ENCODE peak calls at places on chromosomes 7 and 10, in nine cellular contexts. One of them, this sample, is unnamed.

GRCh38 chr7:47653550-47654351 is 71.8 kb upstream of the TNS3 start:
- DNase-seq in cardiac muscle cell: no peak
- DNase-seq in left ventricle myocardium inferior: no peak
- DNase-seq in GM06990: no peak
- DNase-seq in heart right ventricle: no peak
- DNase-seq in naive thymus-derived CD4-positive, alpha-beta T cell: no peak
- DNase-seq in IMR-90: peak; percentile 81
- DNase-seq in tibial nerve: no peak
- DNase-seq in transverse colon: no peak
- DNase-seq in this sample: no peak

GRCh38 chr7:47772492-47772891 is 175.8 kb downstream of the PKD1L1 start:
- DNase-seq in cardiac muscle cell: no peak
- DNase-seq in left ventricle myocardium inferior: no peak
- DNase-seq in GM06990: no peak
- DNase-seq in heart right ventricle: no peak
- DNase-seq in naive thymus-derived CD4-positive, alpha-beta T cell: no peak
- DNase-seq in IMR-90: no peak
- DNase-seq in tibial nerve: no peak
- DNase-seq in transverse colon: no peak
- DNase-seq in this sample: no peak

GRCh38 chr10:131812736-131813604 is 87.8 kb upstream of the PPP2R2D start:
- DNase-seq in cardiac muscle cell: no peak
- DNase-seq in left ventricle myocardium inferior: no peak
- DNase-seq in GM06990: no peak
- DNase-seq in heart right ventricle: no peak
- DNase-seq in naive thymus-derived CD4-positive, alpha-beta T cell: no peak
- DNase-seq in IMR-90: no peak
- DNase-seq in tibial nerve: no peak
- DNase-seq in transverse colon: no peak
- DNase-seq in this sample: no peak

GRCh38 chr10:31774291-31774900 is 154.2 kb downstream of the ARHGAP12 start:
- DNase-seq in cardiac muscle cell: no peak
- DNase-seq in left ventricle myocardium inferior: no peak
- DNase-seq in GM06990: no peak
- DNase-seq in heart right ventricle: no peak
- DNase-seq in naive thymus-derived CD4-positive, alpha-beta T cell: no peak
- DNase-seq in IMR-90: peak; percentile 35
- DNase-seq in tibial nerve: no peak
- DNase-seq in transverse colon: no peak
- DNase-seq in this sample: no peak

GRCh38 chr10:78515037-78515872 is 481.6 kb downstream of the RPS24 start:
- DNase-seq in cardiac muscle cell: no peak
- DNase-seq in left ventricle myocardium inferior: no peak
- DNase-seq in GM06990: no peak
- DNase-seq in heart right ventricle: no peak
- DNase-seq in naive thymus-derived CD4-positive, alpha-beta T cell: peak; percentile 7
- DNase-seq in IMR-90: no peak
- DNase-seq in tibial nerve: no peak
- DNase-seq in transverse colon: no peak
- DNase-seq in this sample: no peak

GRCh38 chr10:68135922-68136718 is 26.8 kb downstream of the MYPN start:
- DNase-seq in cardiac muscle cell: no peak
- DNase-seq in left ventricle myocardium inferior: no peak
- DNase-seq in GM06990: no peak
- DNase-seq in heart right ventricle: peak; percentile 11
- DNase-seq in naive thymus-derived CD4-positive, alpha-beta T cell: no peak
- DNase-seq in IMR-90: peak; percentile 92
- DNase-seq in tibial nerve: no peak
- DNase-seq in transverse colon: no peak
- DNase-seq in this sample: peak; percentile 58

GRCh38 chr10:71647526-71648354 is 71.8 kb downstream of the C10orf105 start:
- DNase-seq in cardiac muscle cell: no peak
- DNase-seq in left ventricle myocardium inferior: no peak
- DNase-seq in GM06990: no peak
- DNase-seq in heart right ventricle: no peak
- DNase-seq in naive thymus-derived CD4-positive, alpha-beta T cell: no peak
- DNase-seq in IMR-90: no peak
- DNase-seq in tibial nerve: no peak
- DNase-seq in transverse colon: no peak
- DNase-seq in this sample: no peak

GRCh38 chr10:12842310-12842709 is 159.2 kb downstream of the CCDC3 start:
- DNase-seq in cardiac muscle cell: no peak
- DNase-seq in left ventricle myocardium inferior: no peak
- DNase-seq in GM06990: no peak
- DNase-seq in heart right ventricle: no peak
- DNase-seq in naive thymus-derived CD4-positive, alpha-beta T cell: no peak
- DNase-seq in IMR-90: no peak
- DNase-seq in tibial nerve: no peak
- DNase-seq in transverse colon: no peak
- DNase-seq in this sample: no peak

GRCh38 chr7:126635545-126635944 is 617.2 kb downstream of the GRM8 start:
- DNase-seq in cardiac muscle cell: no peak
- DNase-seq in left ventricle myocardium inferior: no peak
- DNase-seq in GM06990: no peak
- DNase-seq in heart right ventricle: no peak
- DNase-seq in naive thymus-derived CD4-positive, alpha-beta T cell: no peak
- DNase-seq in IMR-90: no peak
- DNase-seq in tibial nerve: no peak
- DNase-seq in transverse colon: no peak
- DNase-seq in this sample: no peak

GRCh38 chr10:50992972-50993766 is 81.1 kb upstream of the PRKG1 start:
- DNase-seq in cardiac muscle cell: peak; percentile 65
- DNase-seq in left ventricle myocardium inferior: peak; percentile 36
- DNase-seq in GM06990: no peak
- DNase-seq in heart right ventricle: no peak
- DNase-seq in naive thymus-derived CD4-positive, alpha-beta T cell: no peak
- DNase-seq in IMR-90: peak; percentile 88
- DNase-seq in tibial nerve: no peak
- DNase-seq in transverse colon: no peak
- DNase-seq in this sample: no peak

GRCh38 chr10:118522791-118523498 is 72.5 kb downstream of the PRLHR start:
- DNase-seq in cardiac muscle cell: no peak
- DNase-seq in left ventricle myocardium inferior: no peak
- DNase-seq in GM06990: no peak
- DNase-seq in heart right ventricle: no peak
- DNase-seq in naive thymus-derived CD4-positive, alpha-beta T cell: no peak
- DNase-seq in IMR-90: peak; percentile 1
- DNase-seq in tibial nerve: no peak
- DNase-seq in transverse colon: no peak
- DNase-seq in this sample: no peak

GRCh38 chr10:74202356-74202755 is 51.3 kb downstream of the ADK start:
- DNase-seq in cardiac muscle cell: no peak
- DNase-seq in left ventricle myocardium inferior: no peak
- DNase-seq in GM06990: no peak
- DNase-seq in heart right ventricle: no peak
- DNase-seq in naive thymus-derived CD4-positive, alpha-beta T cell: no peak
- DNase-seq in IMR-90: peak; percentile 38
- DNase-seq in tibial nerve: no peak
- DNase-seq in transverse colon: no peak
- DNase-seq in this sample: no peak

GRCh38 chr10:43197834-43198681 is 59.8 kb downstream of the CSGALNACT2 start:
- DNase-seq in cardiac muscle cell: no peak
- DNase-seq in left ventricle myocardium inferior: no peak
- DNase-seq in GM06990: no peak
- DNase-seq in heart right ventricle: peak; percentile 2
- DNase-seq in naive thymus-derived CD4-positive, alpha-beta T cell: no peak
- DNase-seq in IMR-90: no peak
- DNase-seq in tibial nerve: no peak
- DNase-seq in transverse colon: no peak
- DNase-seq in this sample: no peak

GRCh38 chr10:31723074-31723750 is 205.4 kb downstream of the ARHGAP12 start:
- DNase-seq in cardiac muscle cell: no peak
- DNase-seq in left ventricle myocardium inferior: no peak
- DNase-seq in GM06990: no peak
- DNase-seq in heart right ventricle: no peak
- DNase-seq in naive thymus-derived CD4-positive, alpha-beta T cell: no peak
- DNase-seq in IMR-90: peak; percentile 52
- DNase-seq in tibial nerve: no peak
- DNase-seq in transverse colon: no peak
- DNase-seq in this sample: no peak

GRCh38 chr10:92242910-92243671 is 47.8 kb downstream of the CPEB3 start:
- DNase-seq in cardiac muscle cell: peak; percentile 84
- DNase-seq in left ventricle myocardium inferior: peak; percentile 45
- DNase-seq in GM06990: no peak
- DNase-seq in heart right ventricle: peak; percentile 67
- DNase-seq in naive thymus-derived CD4-positive, alpha-beta T cell: no peak
- DNase-seq in IMR-90: peak; percentile 64
- DNase-seq in tibial nerve: peak; percentile 38
- DNase-seq in transverse colon: peak; percentile 66
- DNase-seq in this sample: peak; percentile 69

GRCh38 chr10:22766693-22767092 is 52.3 kb upstream of the PIP4K2A start:
- DNase-seq in cardiac muscle cell: no peak
- DNase-seq in left ventricle myocardium inferior: no peak
- DNase-seq in GM06990: no peak
- DNase-seq in heart right ventricle: no peak
- DNase-seq in naive thymus-derived CD4-positive, alpha-beta T cell: no peak
- DNase-seq in IMR-90: no peak
- DNase-seq in tibial nerve: no peak
- DNase-seq in transverse colon: no peak
- DNase-seq in this sample: no peak

DNA sequence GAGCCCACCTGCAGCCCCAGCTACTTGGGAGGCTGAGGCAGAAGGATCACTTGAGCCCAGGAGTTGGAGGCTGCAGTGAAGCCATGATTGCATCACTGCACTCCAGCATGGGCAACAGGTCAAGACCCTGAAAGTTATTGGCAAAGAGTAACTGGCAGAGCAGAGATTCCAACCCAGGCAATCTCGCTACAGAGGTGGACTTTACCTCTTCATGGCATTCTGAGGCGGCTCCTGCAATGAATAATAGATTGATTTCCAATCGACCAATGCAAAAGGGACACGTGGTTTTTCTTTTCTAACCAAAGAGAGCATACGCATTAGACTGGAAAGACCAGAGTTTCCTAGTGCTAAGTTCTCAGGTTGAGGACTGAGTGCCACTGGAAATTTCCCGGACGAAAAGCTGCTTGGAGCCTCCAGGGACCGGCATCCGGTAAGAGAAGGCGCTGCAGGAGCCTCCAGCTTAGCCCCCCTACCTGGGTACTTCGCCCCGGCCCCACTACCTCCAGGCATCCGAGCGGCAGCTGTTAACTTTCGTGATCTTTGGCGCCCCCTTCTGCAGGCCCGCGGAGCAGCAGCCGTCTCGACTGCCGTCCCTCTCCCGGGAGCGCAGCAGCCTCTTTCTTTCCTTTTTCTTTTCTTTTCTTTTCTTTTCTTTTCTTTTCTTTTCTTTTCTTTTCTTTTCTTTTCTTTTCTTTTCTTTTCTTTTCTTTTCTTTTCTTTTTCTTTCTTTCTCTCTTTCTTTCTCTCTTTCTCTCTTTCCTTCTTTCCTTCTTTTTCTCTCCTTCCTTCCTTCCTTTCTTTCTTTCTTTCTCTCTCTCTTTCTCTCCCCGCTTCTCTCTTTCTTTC is 4.1 kb downstream of the MBLAC1 start:
- DNase-seq in cardiac muscle cell: peak; percentile 86
- DNase-seq in left ventricle myocardium inferior: peak; percentile 79
- DNase-seq in GM06990: peak; percentile 63
- DNase-seq in heart right ventricle: peak; percentile 78
- DNase-seq in naive thymus-derived CD4-positive, alpha-beta T cell: peak; percentile 85
- DNase-seq in IMR-90: peak; percentile 27
- DNase-seq in tibial nerve: peak; percentile 90
- DNase-seq in transverse colon: peak; percentile 90
- DNase-seq in this sample: peak; percentile 38
- H3K4me3 ChIP-seq in cardiac muscle cell: no peak overlapping the region
- H3K4me3 ChIP-seq in left ventricle myocardium inferior: peak overlapping the region; percentile 22
- H3K4me3 ChIP-seq in GM06990: no peak overlapping the region
- H3K4me3 ChIP-seq in heart right ventricle: no peak overlapping the region
- H3K4me3 ChIP-seq in naive thymus-derived CD4-positive, alpha-beta T cell: peak overlapping the region; percentile 48
- H3K4me3 ChIP-seq in IMR-90: no peak overlapping the region
- H3K4me3 ChIP-seq in tibial nerve: peak overlapping the region; percentile 18
- H3K4me3 ChIP-seq in transverse colon: no peak overlapping the region
- H3K4me3 ChIP-seq in this sample: no peak overlapping the region

GRCh38 chr7:157408258-157409101 is 71.7 kb downstream of the DNAJB6 start:
- DNase-seq in cardiac muscle cell: no peak
- DNase-seq in left ventricle myocardium inferior: peak; percentile 6
- DNase-seq in GM06990: no peak
- DNase-seq in heart right ventricle: no peak
- DNase-seq in naive thymus-derived CD4-positive, alpha-beta T cell: no peak
- DNase-seq in IMR-90: no peak
- DNase-seq in tibial nerve: no peak
- DNase-seq in transverse colon: no peak
- DNase-seq in this sample: no peak
- H3K36me3 ChIP-seq in cardiac muscle cell: no peaks in the 10 kb centered on the region
- H3K36me3 ChIP-seq in left ventricle myocardium inferior: peaks cover 55% of the 10 kb centered on the region
- H3K36me3 ChIP-seq in GM06990: peaks cover 5% of the 10 kb centered on the region
- H3K36me3 ChIP-seq in heart right ventricle: no peaks in the 10 kb centered on the region
- H3K36me3 ChIP-seq in naive thymus-derived CD4-positive, alpha-beta T cell: peaks cover 68% of the 10 kb centered on the region
- H3K36me3 ChIP-seq in IMR-90: peaks cover 30% of the 10 kb centered on the region
- H3K36me3 ChIP-seq in tibial nerve: peaks cover 89% of the 10 kb centered on the region
- H3K36me3 ChIP-seq in transverse colon: no peaks in the 10 kb centered on the region
- H3K36me3 ChIP-seq in this sample: no peaks in the 10 kb centered on the region

DNA sequence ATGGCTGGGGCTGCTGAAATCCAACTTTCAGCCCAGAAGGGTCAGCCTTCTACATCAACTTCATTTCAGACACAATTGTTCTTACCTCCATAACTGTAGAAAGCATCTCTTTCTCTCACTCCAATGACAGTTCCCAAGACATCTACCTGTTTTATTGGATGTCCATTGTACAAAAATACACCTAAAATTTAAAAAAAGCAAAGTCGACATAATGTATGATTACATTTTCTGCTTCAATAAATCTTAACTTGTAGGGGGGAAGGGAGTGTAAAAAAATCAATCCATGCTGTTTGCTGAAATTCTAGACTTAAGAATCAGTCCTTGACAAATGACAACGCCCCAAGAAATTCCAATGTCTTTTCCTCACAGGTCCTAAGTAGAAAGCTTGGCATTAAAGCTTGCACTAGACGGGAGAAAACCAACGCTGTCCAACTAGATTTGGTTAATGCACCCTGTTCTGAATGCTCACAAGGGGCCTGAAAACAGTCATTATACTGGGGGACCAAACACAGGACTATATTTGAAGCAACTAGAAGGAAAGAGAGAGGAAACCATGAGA is 7.5 kb downstream of the STN1 start:
- DNase-seq in cardiac muscle cell: no peak
- DNase-seq in left ventricle myocardium inferior: no peak
- DNase-seq in GM06990: no peak
- DNase-seq in heart right ventricle: no peak
- DNase-seq in naive thymus-derived CD4-positive, alpha-beta T cell: no peak
- DNase-seq in IMR-90: no peak
- DNase-seq in tibial nerve: no peak
- DNase-seq in transverse colon: no peak
- DNase-seq in this sample: no peak
- H3K4me3 ChIP-seq in cardiac muscle cell: no peak overlapping the region
- H3K4me3 ChIP-seq in left ventricle myocardium inferior: no peak overlapping the region
- H3K4me3 ChIP-seq in GM06990: no peak overlapping the region
- H3K4me3 ChIP-seq in heart right ventricle: no peak overlapping the region
- H3K4me3 ChIP-seq in naive thymus-derived CD4-positive, alpha-beta T cell: peak overlapping the region; percentile 46
- H3K4me3 ChIP-seq in IMR-90: no peak overlapping the region
- H3K4me3 ChIP-seq in tibial nerve: no peak overlapping the region
- H3K4me3 ChIP-seq in transverse colon: no peak overlapping the region
- H3K4me3 ChIP-seq in this sample: no peak overlapping the region

DNA sequence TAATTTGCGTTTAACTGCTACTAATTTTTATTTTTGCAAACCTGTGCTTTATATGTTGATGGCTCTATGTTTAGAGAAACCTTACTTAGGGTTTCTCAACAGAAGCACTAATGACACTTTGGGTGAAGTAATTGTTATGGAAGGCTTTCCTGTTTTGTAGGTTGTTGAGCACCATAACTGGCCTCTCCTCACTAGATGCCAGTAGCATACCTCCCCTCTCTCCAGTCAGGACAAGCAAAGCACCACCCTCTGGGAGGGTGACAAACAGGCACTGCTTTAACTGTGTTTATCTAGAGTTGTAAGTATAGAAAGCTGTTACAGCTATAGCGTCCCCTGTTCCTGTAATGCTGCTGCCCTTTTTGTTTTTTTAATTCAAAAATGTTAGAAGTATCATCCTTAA is 60.9 kb downstream of the WAC start:
- DNase-seq in cardiac muscle cell: peak; percentile 40
- DNase-seq in left ventricle myocardium inferior: no peak
- DNase-seq in GM06990: no peak
- DNase-seq in heart right ventricle: no peak
- DNase-seq in naive thymus-derived CD4-positive, alpha-beta T cell: no peak
- DNase-seq in IMR-90: no peak
- DNase-seq in tibial nerve: no peak
- DNase-seq in transverse colon: no peak
- DNase-seq in this sample: no peak
- H3K36me3 ChIP-seq in cardiac muscle cell: peaks cover 58% of the 10 kb centered on the region
- H3K36me3 ChIP-seq in left ventricle myocardium inferior: peaks cover 47% of the 10 kb centered on the region
- H3K36me3 ChIP-seq in GM06990: peaks cover 15% of the 10 kb centered on the region
- H3K36me3 ChIP-seq in heart right ventricle: no peaks in the 10 kb centered on the region
- H3K36me3 ChIP-seq in naive thymus-derived CD4-positive, alpha-beta T cell: peaks cover 43% of the 10 kb centered on the region
- H3K36me3 ChIP-seq in IMR-90: peaks cover 25% of the 10 kb centered on the region
- H3K36me3 ChIP-seq in tibial nerve: peaks cover 41% of the 10 kb centered on the region
- H3K36me3 ChIP-seq in transverse colon: peaks cover 31% of the 10 kb centered on the region
- H3K36me3 ChIP-seq in this sample: no peaks in the 10 kb centered on the region